ENCODE peak calls at places on chromosomes 3 and 15, in ten cellular contexts. One of them, this sample, is unnamed. For H3K36me3, the result is how much of the 10 kb centered on the place peaks cover.

GRCh38 chr3:38029400-38030125 is at the start of gene PLCD1:
- DNase-seq in CD8-positive, alpha-beta memory T cell: peak
- DNase-seq in bronchial epithelial cell: no peak
- DNase-seq in endodermal cell: peak
- DNase-seq in CD4-positive, CD25-positive, alpha-beta regulatory T cell: peak
- DNase-seq in heart right ventricle: peak
- DNase-seq in lower lobe of right lung: peak
- DNase-seq in PC-3: no peak
- DNase-seq in PC-9: no peak
- DNase-seq in pancreas: peak
- DNase-seq in this sample: peak

GRCh38 chr3:36923981-36924747 is 20.7 kb downstream of the TRANK1 start:
- DNase-seq in CD8-positive, alpha-beta memory T cell: no peak
- DNase-seq in bronchial epithelial cell: no peak
- DNase-seq in endodermal cell: no peak
- DNase-seq in CD4-positive, CD25-positive, alpha-beta regulatory T cell: no peak
- DNase-seq in heart right ventricle: no peak
- DNase-seq in lower lobe of right lung: no peak
- DNase-seq in PC-3: no peak
- DNase-seq in PC-9: no peak
- DNase-seq in pancreas: no peak
- DNase-seq in this sample: no peak

GRCh38 chr3:4772171-4772804 is 206.9 kb upstream of the BHLHE40 start:
- DNase-seq in CD8-positive, alpha-beta memory T cell: no peak
- DNase-seq in bronchial epithelial cell: no peak
- DNase-seq in endodermal cell: no peak
- DNase-seq in CD4-positive, CD25-positive, alpha-beta regulatory T cell: no peak
- DNase-seq in heart right ventricle: peak
- DNase-seq in lower lobe of right lung: peak
- DNase-seq in PC-3: peak
- DNase-seq in PC-9: peak
- DNase-seq in pancreas: peak
- DNase-seq in this sample: no peak

GRCh38 chr3:66037986-66038369 is 740 bp downstream of the MAGI1 start:
- DNase-seq in CD8-positive, alpha-beta memory T cell: no peak
- DNase-seq in bronchial epithelial cell: no peak
- DNase-seq in endodermal cell: peak
- DNase-seq in CD4-positive, CD25-positive, alpha-beta regulatory T cell: no peak
- DNase-seq in heart right ventricle: peak
- DNase-seq in lower lobe of right lung: peak
- DNase-seq in PC-3: no peak
- DNase-seq in PC-9: no peak
- DNase-seq in pancreas: peak
- DNase-seq in this sample: no peak

GRCh38 chr15:70406624-70407390 is 309.1 kb upstream of the TLE3 start:
- DNase-seq in CD8-positive, alpha-beta memory T cell: no peak
- DNase-seq in bronchial epithelial cell: no peak
- DNase-seq in endodermal cell: no peak
- DNase-seq in CD4-positive, CD25-positive, alpha-beta regulatory T cell: no peak
- DNase-seq in heart right ventricle: no peak
- DNase-seq in lower lobe of right lung: no peak
- DNase-seq in PC-3: no peak
- DNase-seq in PC-9: no peak
- DNase-seq in pancreas: no peak
- DNase-seq in this sample: no peak

GRCh38 chr3:65412591-65412990 is 626.1 kb downstream of the MAGI1 start:
- DNase-seq in CD8-positive, alpha-beta memory T cell: no peak
- DNase-seq in bronchial epithelial cell: no peak
- DNase-seq in endodermal cell: peak
- DNase-seq in CD4-positive, CD25-positive, alpha-beta regulatory T cell: no peak
- DNase-seq in heart right ventricle: peak
- DNase-seq in lower lobe of right lung: no peak
- DNase-seq in PC-3: peak
- DNase-seq in PC-9: no peak
- DNase-seq in pancreas: peak
- DNase-seq in this sample: no peak

GRCh38 chr15:75207618-75208500 is 6.2 kb downstream of the C15orf39 start:
- DNase-seq in CD8-positive, alpha-beta memory T cell: no peak
- DNase-seq in bronchial epithelial cell: no peak
- DNase-seq in endodermal cell: no peak
- DNase-seq in CD4-positive, CD25-positive, alpha-beta regulatory T cell: no peak
- DNase-seq in heart right ventricle: no peak
- DNase-seq in lower lobe of right lung: no peak
- DNase-seq in PC-3: no peak
- DNase-seq in PC-9: no peak
- DNase-seq in pancreas: no peak
- DNase-seq in this sample: no peak

GRCh38 chr3:190094201-190094718 is 26.4 kb downstream of the P3H2 start:
- DNase-seq in CD8-positive, alpha-beta memory T cell: no peak
- DNase-seq in bronchial epithelial cell: no peak
- DNase-seq in endodermal cell: no peak
- DNase-seq in CD4-positive, CD25-positive, alpha-beta regulatory T cell: no peak
- DNase-seq in heart right ventricle: no peak
- DNase-seq in lower lobe of right lung: no peak
- DNase-seq in PC-3: no peak
- DNase-seq in PC-9: no peak
- DNase-seq in pancreas: no peak
- DNase-seq in this sample: no peak

GRCh38 chr15:39586387-39587171 is 5.7 kb downstream of the THBS1 start:
- DNase-seq in CD8-positive, alpha-beta memory T cell: no peak
- DNase-seq in bronchial epithelial cell: peak
- DNase-seq in endodermal cell: no peak
- DNase-seq in CD4-positive, CD25-positive, alpha-beta regulatory T cell: no peak
- DNase-seq in heart right ventricle: no peak
- DNase-seq in lower lobe of right lung: no peak
- DNase-seq in PC-3: peak
- DNase-seq in PC-9: no peak
- DNase-seq in pancreas: no peak
- DNase-seq in this sample: no peak

GRCh38 chr15:39584266-39584659 is 3.4 kb downstream of the THBS1 start:
- DNase-seq in CD8-positive, alpha-beta memory T cell: no peak
- DNase-seq in bronchial epithelial cell: no peak
- DNase-seq in endodermal cell: no peak
- DNase-seq in CD4-positive, CD25-positive, alpha-beta regulatory T cell: no peak
- DNase-seq in heart right ventricle: no peak
- DNase-seq in lower lobe of right lung: no peak
- DNase-seq in PC-3: no peak
- DNase-seq in PC-9: no peak
- DNase-seq in pancreas: no peak
- DNase-seq in this sample: no peak

GRCh38 chr15:39585871-39586301 is 5.0 kb downstream of the THBS1 start:
- DNase-seq in CD8-positive, alpha-beta memory T cell: no peak
- DNase-seq in bronchial epithelial cell: peak
- DNase-seq in endodermal cell: no peak
- DNase-seq in CD4-positive, CD25-positive, alpha-beta regulatory T cell: no peak
- DNase-seq in heart right ventricle: no peak
- DNase-seq in lower lobe of right lung: no peak
- DNase-seq in PC-3: no peak
- DNase-seq in PC-9: no peak
- DNase-seq in pancreas: no peak
- DNase-seq in this sample: no peak

GRCh38 chr15:39584662-39585393 is 3.9 kb downstream of the THBS1 start:
- DNase-seq in CD8-positive, alpha-beta memory T cell: no peak
- DNase-seq in bronchial epithelial cell: peak
- DNase-seq in endodermal cell: no peak
- DNase-seq in CD4-positive, CD25-positive, alpha-beta regulatory T cell: no peak
- DNase-seq in heart right ventricle: no peak
- DNase-seq in lower lobe of right lung: no peak
- DNase-seq in PC-3: peak
- DNase-seq in PC-9: no peak
- DNase-seq in pancreas: no peak
- DNase-seq in this sample: no peak

GRCh38 chr15:39585394-39585841 is 4.5 kb downstream of the THBS1 start:
- DNase-seq in CD8-positive, alpha-beta memory T cell: no peak
- DNase-seq in bronchial epithelial cell: peak
- DNase-seq in endodermal cell: no peak
- DNase-seq in CD4-positive, CD25-positive, alpha-beta regulatory T cell: no peak
- DNase-seq in heart right ventricle: no peak
- DNase-seq in lower lobe of right lung: no peak
- DNase-seq in PC-3: no peak
- DNase-seq in PC-9: no peak
- DNase-seq in pancreas: no peak
- DNase-seq in this sample: no peak
- H3K36me3 ChIP-seq in CD8-positive, alpha-beta memory T cell: under half
- H3K36me3 ChIP-seq in bronchial epithelial cell: half or more
- H3K36me3 ChIP-seq in endodermal cell: half or more
- H3K36me3 ChIP-seq in CD4-positive, CD25-positive, alpha-beta regulatory T cell: under half
- H3K36me3 ChIP-seq in heart right ventricle: under half
- H3K36me3 ChIP-seq in lower lobe of right lung: half or more
- H3K36me3 ChIP-seq in PC-3: half or more
- H3K36me3 ChIP-seq in PC-9: under half
- H3K36me3 ChIP-seq in pancreas: under half
- H3K36me3 ChIP-seq in this sample: under half

GRCh38 chr15:51952805-51953204 is 18.8 kb downstream of the LEO1 start:
- DNase-seq in CD8-positive, alpha-beta memory T cell: no peak
- DNase-seq in bronchial epithelial cell: no peak
- DNase-seq in endodermal cell: no peak
- DNase-seq in CD4-positive, CD25-positive, alpha-beta regulatory T cell: no peak
- DNase-seq in heart right ventricle: no peak
- DNase-seq in lower lobe of right lung: no peak
- DNase-seq in PC-3: no peak
- DNase-seq in PC-9: no peak
- DNase-seq in pancreas: no peak
- DNase-seq in this sample: no peak
- H3K36me3 ChIP-seq in CD8-positive, alpha-beta memory T cell: under half
- H3K36me3 ChIP-seq in bronchial epithelial cell: under half
- H3K36me3 ChIP-seq in endodermal cell: half or more
- H3K36me3 ChIP-seq in CD4-positive, CD25-positive, alpha-beta regulatory T cell: half or more
- H3K36me3 ChIP-seq in heart right ventricle: under half
- H3K36me3 ChIP-seq in lower lobe of right lung: half or more
- H3K36me3 ChIP-seq in PC-3: under half
- H3K36me3 ChIP-seq in PC-9: under half
- H3K36me3 ChIP-seq in pancreas: under half
- H3K36me3 ChIP-seq in this sample: half or more

GRCh38 chr3:172312006-172312405 is 136.2 kb downstream of the GHSR start:
- DNase-seq in CD8-positive, alpha-beta memory T cell: no peak
- DNase-seq in bronchial epithelial cell: no peak
- DNase-seq in endodermal cell: no peak
- DNase-seq in CD4-positive, CD25-positive, alpha-beta regulatory T cell: no peak
- DNase-seq in heart right ventricle: no peak
- DNase-seq in lower lobe of right lung: no peak
- DNase-seq in PC-3: no peak
- DNase-seq in PC-9: no peak
- DNase-seq in pancreas: no peak
- DNase-seq in this sample: no peak

GRCh38 chr3:172309059-172309458 is 139.2 kb downstream of the GHSR start:
- DNase-seq in CD8-positive, alpha-beta memory T cell: no peak
- DNase-seq in bronchial epithelial cell: no peak
- DNase-seq in endodermal cell: no peak
- DNase-seq in CD4-positive, CD25-positive, alpha-beta regulatory T cell: no peak
- DNase-seq in heart right ventricle: no peak
- DNase-seq in lower lobe of right lung: no peak
- DNase-seq in PC-3: no peak
- DNase-seq in PC-9: no peak
- DNase-seq in pancreas: no peak
- DNase-seq in this sample: no peak

GRCh38 chr3:172310361-172310760 is 137.9 kb downstream of the GHSR start:
- DNase-seq in CD8-positive, alpha-beta memory T cell: no peak
- DNase-seq in bronchial epithelial cell: no peak
- DNase-seq in endodermal cell: no peak
- DNase-seq in CD4-positive, CD25-positive, alpha-beta regulatory T cell: no peak
- DNase-seq in heart right ventricle: no peak
- DNase-seq in lower lobe of right lung: no peak
- DNase-seq in PC-3: no peak
- DNase-seq in PC-9: no peak
- DNase-seq in pancreas: no peak
- DNase-seq in this sample: no peak

GRCh38 chr3:172311217-172311616 is 137.0 kb downstream of the GHSR start:
- DNase-seq in CD8-positive, alpha-beta memory T cell: no peak
- DNase-seq in bronchial epithelial cell: no peak
- DNase-seq in endodermal cell: no peak
- DNase-seq in CD4-positive, CD25-positive, alpha-beta regulatory T cell: no peak
- DNase-seq in heart right ventricle: no peak
- DNase-seq in lower lobe of right lung: no peak
- DNase-seq in PC-3: no peak
- DNase-seq in PC-9: no peak
- DNase-seq in pancreas: no peak
- DNase-seq in this sample: no peak

DNA sequence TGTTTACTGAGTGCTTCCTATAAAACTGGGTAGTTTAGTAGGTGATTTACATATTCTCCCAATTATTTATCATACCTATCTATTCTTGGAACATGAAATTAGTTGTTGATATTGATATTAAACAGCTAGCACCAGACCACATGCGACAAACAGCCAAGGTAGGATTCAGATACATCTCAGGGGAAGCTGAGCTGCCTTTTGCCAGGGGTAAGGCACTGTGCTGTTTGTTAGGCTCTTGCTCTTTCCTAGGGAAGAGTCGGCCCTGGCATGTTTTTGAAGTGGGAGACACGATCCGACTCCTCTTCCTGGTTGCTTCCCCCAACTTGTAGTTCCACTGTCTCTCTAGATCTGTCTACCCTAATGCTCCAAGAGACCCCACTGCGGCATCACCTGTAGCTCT is 138.5 kb downstream of the GHSR start:
- DNase-seq in CD8-positive, alpha-beta memory T cell: no peak
- DNase-seq in bronchial epithelial cell: no peak
- DNase-seq in endodermal cell: no peak
- DNase-seq in CD4-positive, CD25-positive, alpha-beta regulatory T cell: no peak
- DNase-seq in heart right ventricle: no peak
- DNase-seq in lower lobe of right lung: no peak
- DNase-seq in PC-3: no peak
- DNase-seq in PC-9: no peak
- DNase-seq in pancreas: no peak
- DNase-seq in this sample: no peak
- H3K36me3 ChIP-seq in CD8-positive, alpha-beta memory T cell: under half
- H3K36me3 ChIP-seq in bronchial epithelial cell: under half
- H3K36me3 ChIP-seq in endodermal cell: half or more
- H3K36me3 ChIP-seq in CD4-positive, CD25-positive, alpha-beta regulatory T cell: under half
- H3K36me3 ChIP-seq in heart right ventricle: under half
- H3K36me3 ChIP-seq in lower lobe of right lung: half or more
- H3K36me3 ChIP-seq in PC-3: under half
- H3K36me3 ChIP-seq in PC-9: half or more
- H3K36me3 ChIP-seq in pancreas: under half
- H3K36me3 ChIP-seq in this sample: under half

DNA sequence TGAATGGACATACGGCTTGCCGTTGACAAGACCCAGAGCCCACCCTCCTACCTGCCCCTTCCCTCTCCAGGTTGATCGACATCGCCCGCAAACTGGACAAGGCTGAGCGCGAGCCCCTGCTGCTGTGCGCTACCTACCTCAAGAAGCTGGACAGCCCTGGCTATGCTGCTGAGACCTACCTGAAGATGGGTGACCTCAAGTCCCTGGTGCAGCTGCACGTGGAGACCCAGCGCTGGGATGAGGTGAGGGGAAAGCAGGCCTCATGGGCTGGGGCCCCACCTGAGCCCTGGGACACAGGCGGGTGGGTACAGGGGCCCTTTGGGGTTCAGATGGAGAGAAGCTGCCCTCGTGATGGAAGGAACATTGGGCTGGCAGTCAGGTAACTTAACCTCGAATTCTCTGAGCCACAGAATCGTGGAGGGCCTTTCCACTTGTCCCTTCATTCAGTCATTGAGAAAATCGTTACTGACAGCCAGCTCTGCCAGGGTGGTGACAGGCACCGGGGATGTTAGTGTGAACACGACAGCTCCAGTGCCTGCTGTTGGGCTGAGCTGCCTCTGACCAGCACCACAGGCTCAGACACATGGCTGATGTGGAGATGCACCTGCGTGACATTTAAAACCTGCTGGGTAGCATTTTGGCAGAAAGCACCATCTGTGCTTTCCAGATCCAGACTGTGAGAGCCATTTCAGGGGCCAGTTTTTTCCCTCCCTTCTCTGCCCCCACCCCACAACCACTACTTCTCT is 25.6 kb upstream of the RHO start:
- DNase-seq in CD8-positive, alpha-beta memory T cell: no peak
- DNase-seq in bronchial epithelial cell: no peak
- DNase-seq in endodermal cell: no peak
- DNase-seq in CD4-positive, CD25-positive, alpha-beta regulatory T cell: no peak
- DNase-seq in heart right ventricle: no peak
- DNase-seq in lower lobe of right lung: no peak
- DNase-seq in PC-3: no peak
- DNase-seq in PC-9: no peak
- DNase-seq in pancreas: no peak
- DNase-seq in this sample: no peak
- H3K36me3 ChIP-seq in CD8-positive, alpha-beta memory T cell: under half
- H3K36me3 ChIP-seq in bronchial epithelial cell: under half
- H3K36me3 ChIP-seq in endodermal cell: under half
- H3K36me3 ChIP-seq in CD4-positive, CD25-positive, alpha-beta regulatory T cell: under half
- H3K36me3 ChIP-seq in heart right ventricle: under half
- H3K36me3 ChIP-seq in lower lobe of right lung: half or more
- H3K36me3 ChIP-seq in PC-3: under half
- H3K36me3 ChIP-seq in PC-9: under half
- H3K36me3 ChIP-seq in pancreas: under half
- H3K36me3 ChIP-seq in this sample: under half

This sample was measured in CD4-positive, alpha-beta memory T cell.